ENCODE peak calls at places on chromosome 9, in five cellular contexts. C, Z, B, O and A are unnamed samples.

GRCh38 chr9:33101104-33101951 is 24.9 kb upstream of the SMU1 start:
- DNase-seq in C (peak; percentile 35), Z (no peak), B (no peak), O (peak; percentile 39), A (no peak)

GRCh38 chr9:3980771-3981170 is 319.1 kb downstream of the GLIS3 start:
- DNase-seq in C (no peak), Z (no peak), B (peak; percentile 61), O (peak; percentile 66), A (no peak)

GRCh38 chr9:131585375-131585774 is 40.1 kb downstream of the PRRT1B start:
- DNase-seq in C (no peak), Z (peak; percentile 46), B (peak; percentile 42), O (peak; percentile 7), A (no peak)

GRCh38 chr9:106287108-106287631 is 575.8 kb upstream of the ZNF462 start:
- DNase-seq in C (peak; percentile 32), Z (no peak), B (no peak), O (no peak), A (no peak)

GRCh38 chr9:38160613-38161215 is 91.7 kb upstream of the SHB start:
- DNase-seq in C (peak; percentile 77), Z (peak; percentile 52), B (peak; percentile 61), O (peak; percentile 51), A (no peak)

GRCh38 chr9:1946506-1946905 is 68.6 kb upstream of the SMARCA2 start:
- DNase-seq in C (no peak), Z (no peak), B (no peak), O (no peak), A (no peak)

GRCh38 chr9:4515958-4516375 is 25.7 kb downstream of the SLC1A1 start:
- DNase-seq in C (no peak), Z (no peak), B (peak; percentile 41), O (peak; percentile 15), A (no peak)

GRCh38 chr9:130243015-130243881 is 22.3 kb upstream of the HMCN2 start:
- DNase-seq in C (peak; percentile 82), Z (peak; percentile 70), B (peak; percentile 35), O (peak; percentile 25), A (peak; percentile 49)

GRCh38 chr9:38022995-38023394 is 46.0 kb downstream of the SHB start:
- DNase-seq in C (peak; percentile 82), Z (no peak), B (no peak), O (no peak), A (no peak)

GRCh38 chr9:107733530-107733907 is 243.9 kb upstream of the KLF4 start:
- DNase-seq in C (peak; percentile 56), Z (no peak), B (no peak), O (no peak), A (no peak)

GRCh38 chr9:107588393-107588792 is 98.8 kb upstream of the KLF4 start:
- DNase-seq in C (peak; percentile 33), Z (no peak), B (no peak), O (no peak), A (no peak)

GRCh38 chr9:21080793-21081192 is 3.1 kb upstream of the IFNB1 start:
- DNase-seq in C (no peak), Z (no peak), B (no peak), O (no peak), A (no peak)

GRCh38 chr9:21081451-21081850 is 3.7 kb upstream of the IFNB1 start:
- DNase-seq in C (no peak), Z (no peak), B (no peak), O (no peak), A (no peak)

GRCh38 chr9:21075484-21075883 is 2.3 kb downstream of the IFNB1 start:
- DNase-seq in C (no peak), Z (no peak), B (no peak), O (no peak), A (no peak)

GRCh38 chr9:21077842-21078241 is at the start of gene IFNB1:
- DNase-seq in C (no peak), Z (no peak), B (no peak), O (no peak), A (no peak)

DNA sequence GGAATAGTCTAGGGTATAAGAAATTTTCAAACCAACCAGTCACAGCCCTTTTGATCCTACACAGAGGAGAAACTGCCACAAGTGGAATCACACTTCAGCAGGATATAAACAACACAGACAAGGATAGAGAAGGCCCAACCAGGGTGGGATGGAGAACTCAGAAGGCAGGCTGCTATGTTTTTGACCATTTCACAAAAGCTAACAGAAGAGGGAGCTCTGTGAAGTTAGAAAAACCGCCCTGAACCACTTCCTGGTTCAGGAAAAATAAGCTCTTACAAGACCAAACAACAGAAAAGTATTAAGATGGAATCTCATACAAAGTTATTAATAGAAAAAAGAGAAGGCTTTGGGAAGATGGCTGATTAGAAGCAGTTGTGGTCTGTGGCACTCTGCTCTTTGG is 960 bp upstream of the IFNB1 start:
- DNase-seq in C (no peak), Z (no peak), B (peak; percentile 11), O (no peak), A (no peak)
- TF ChIP-seq CTCF in C (no peak), Z (peak; percentile 22), B (no peak), O (peak; percentile 0), A (no peak)

GRCh38 chr9:86201474-86202337 is 57.8 kb downstream of the C9orf153 start:
- DNase-seq in C (no peak), Z (no peak), B (no peak), O (no peak), A (no peak)
- TF ChIP-seq CTCF in C (no peak), Z (no peak), B (no peak), O (no peak), A (no peak)

DNA sequence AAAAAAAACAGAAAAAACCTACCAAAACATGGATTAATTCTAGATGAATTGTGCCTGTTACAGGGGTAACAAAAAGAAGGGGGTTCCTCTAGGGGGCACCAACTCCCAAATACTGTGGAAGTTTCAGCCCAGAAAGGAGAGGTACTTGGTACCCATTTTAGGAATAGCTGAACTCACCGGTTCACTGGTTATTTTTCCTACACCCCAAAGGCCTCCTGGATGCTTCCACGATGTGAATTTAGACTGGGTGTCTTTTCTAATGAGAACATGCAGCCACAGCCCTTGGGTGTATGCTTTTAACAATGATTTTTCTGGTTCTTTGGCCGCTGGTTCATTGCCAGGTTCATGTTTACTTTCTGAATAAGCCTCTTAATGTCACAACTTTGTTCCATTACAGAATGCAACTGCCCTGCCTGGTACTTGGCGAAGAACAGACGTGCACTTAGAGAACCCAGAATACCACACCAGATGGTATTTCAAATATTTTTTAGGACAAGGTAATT is 46.7 kb downstream of the GARNL3 start:
- DNase-seq in C (peak; percentile 65), Z (no peak), B (peak; percentile 74), O (peak; percentile 36), A (no peak)
- TF ChIP-seq CTCF in C (peak; percentile 18), Z (peak; percentile 34), B (peak; percentile 55), O (peak; percentile 33), A (peak; percentile 37)

GRCh38 chr9:22986556-22986955 is 539.9 kb downstream of the DMRTA1 start:
- DNase-seq in C (no peak), Z (no peak), B (no peak), O (no peak), A (no peak)
- TF ChIP-seq CTCF in C (no peak), Z (no peak), B (no peak), O (no peak), A (no peak)

GRCh38 chr9:109789582-109790360 is 9.8 kb downstream of the PALM2AKAP2 start:
- DNase-seq in C (no peak), Z (no peak), B (no peak), O (no peak), A (no peak)
- TF ChIP-seq CTCF in C (no peak), Z (no peak), B (no peak), O (no peak), A (no peak)

GRCh38 chr9:136253246-136254130 is 7.9 kb upstream of the QSOX2 start:
- DNase-seq in C (no peak), Z (no peak), B (no peak), O (no peak), A (no peak)
- TF ChIP-seq CTCF in C (no peak), Z (no peak), B (no peak), O (no peak), A (no peak)

GRCh38 chr9:117414220-117414905 is 494 bp downstream of the ASTN2 start:
- DNase-seq in C (peak; percentile 37), Z (no peak), B (peak; percentile 5), O (no peak), A (peak; percentile 62)
- TF ChIP-seq CTCF in C (no peak), Z (no peak), B (no peak), O (no peak), A (no peak)

DNA sequence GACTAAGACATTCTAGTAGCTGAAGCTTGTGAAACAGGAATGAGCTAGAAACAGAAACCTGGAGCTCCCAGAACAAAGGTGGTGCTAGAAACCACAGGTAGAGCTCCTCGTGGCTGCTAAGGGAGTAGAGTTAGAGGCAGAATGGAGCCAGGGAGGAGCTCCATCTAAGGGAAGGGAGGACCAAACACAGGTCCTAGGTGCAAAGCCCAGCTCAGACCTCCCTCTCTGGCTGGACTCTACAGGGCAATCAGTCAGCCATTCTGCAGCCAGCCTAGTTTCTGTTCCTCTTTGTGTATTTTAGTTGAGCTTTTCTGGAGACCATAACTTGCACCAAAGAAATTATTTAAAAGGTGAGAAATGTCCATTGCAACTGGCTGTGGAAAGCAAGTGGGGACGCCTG is 70.4 kb downstream of the CRB2 start:
- DNase-seq in C (peak; percentile 16), Z (no peak), B (no peak), O (no peak), A (no peak)
- TF ChIP-seq CTCF in C (no peak), Z (no peak), B (no peak), O (no peak), A (no peak)

GRCh38 chr9:98241357-98242104 is 13.9 kb downstream of the TBC1D2 start:
- DNase-seq in C (no peak), Z (no peak), B (no peak), O (no peak), A (no peak)
- TF ChIP-seq CTCF in C (no peak), Z (no peak), B (peak; percentile 32), O (no peak), A (no peak)

GRCh38 chr9:95044731-95045508 is 272.6 kb downstream of the FANCC start:
- DNase-seq in C (peak; percentile 77), Z (no peak), B (no peak), O (no peak), A (peak; percentile 70)
- TF ChIP-seq CTCF in C (peak; percentile 44), Z (no peak), B (peak; percentile 58), O (peak; percentile 8), A (peak; percentile 60)